ENCODE peak calls at places on chromosomes 11 and 22, in nine cellular contexts. M is Karpas-422, N is upper lobe of right lung, R is tibial artery, S is hepatocyte, I is tibial nerve, D is SJSA1, L is vagina, P is left ventricle myocardium inferior. A is an unnamed sample. For H3K27me3, the result is how much of the 10 kb centered on the place peaks cover.

GRCh38 chr22:46019351-46019750 is 42.4 kb upstream of the WNT7B start:
- DNase-seq in M (no peak), N (no peak), R (no peak), S (no peak), I (no peak), D (peak), L (no peak), P (no peak), A (no peak)

GRCh38 chr11:70201876-70202861 is 927 bp upstream of the FADD start:
- DNase-seq in M (peak), N (no peak), R (no peak), S (no peak), I (no peak), D (no peak), L (no peak), P (no peak), A (no peak)

GRCh38 chr11:10398525-10398924 is 56.5 kb upstream of the AMPD3 start:
- DNase-seq in M (no peak), N (no peak), R (peak), S (no peak), I (peak), D (no peak), L (peak), P (peak), A (no peak)

GRCh38 chr11:10856689-10857603 is 907 bp downstream of the ZBED5 start:
- DNase-seq in M (peak), N (no peak), R (peak), S (peak), I (peak), D (peak), L (no peak), P (peak), A (no peak)

GRCh38 chr11:120055646-120056045 is 82.3 kb downstream of the TRIM29 start:
- DNase-seq in M (no peak), N (no peak), R (no peak), S (no peak), I (no peak), D (peak), L (peak), P (no peak), A (no peak)

GRCh38 chr11:114060402-114061052 is 1.0 kb downstream of the ZBTB16 start:
- DNase-seq in M (no peak), N (peak), R (no peak), S (peak), I (no peak), D (peak), L (no peak), P (peak), A (no peak)

GRCh38 chr11:12502041-12502440 is 124.7 kb downstream of the PARVA start:
- DNase-seq in M (no peak), N (no peak), R (no peak), S (no peak), I (no peak), D (no peak), L (no peak), P (no peak), A (no peak)

GRCh38 chr11:36454991-36455611 is 55.0 kb downstream of the TRAF6 start:
- DNase-seq in M (no peak), N (no peak), R (no peak), S (no peak), I (no peak), D (peak), L (peak), P (no peak), A (no peak)

GRCh38 chr22:43446881-43447280 is 35.1 kb downstream of the MPPED1 start:
- DNase-seq in M (peak), N (peak), R (no peak), S (no peak), I (no peak), D (no peak), L (no peak), P (no peak), A (no peak)

GRCh38 chr11:129374081-129374992 is 1.3 kb upstream of the BARX2 start:
- DNase-seq in M (no peak), N (no peak), R (no peak), S (no peak), I (no peak), D (no peak), L (no peak), P (no peak), A (no peak)

GRCh38 chr11:69064394-69064957 is 15.7 kb downstream of the TPCN2 start:
- DNase-seq in M (no peak), N (no peak), R (no peak), S (no peak), I (no peak), D (no peak), L (no peak), P (no peak), A (no peak)

GRCh38 chr11:2977113-2977512 is 15.0 kb downstream of the NAP1L4 start:
- DNase-seq in M (no peak), N (no peak), R (no peak), S (no peak), I (no peak), D (no peak), L (no peak), P (no peak), A (no peak)

GRCh38 chr11:2982214-2982613 is 9.9 kb downstream of the NAP1L4 start:
- DNase-seq in M (no peak), N (no peak), R (no peak), S (no peak), I (no peak), D (no peak), L (no peak), P (no peak), A (no peak)

GRCh38 chr11:2983908-2984307 is 8.2 kb downstream of the NAP1L4 start:
- DNase-seq in M (no peak), N (no peak), R (no peak), S (no peak), I (no peak), D (no peak), L (no peak), P (no peak), A (no peak)

GRCh38 chr11:2981130-2981529 is 11.0 kb downstream of the NAP1L4 start:
- DNase-seq in M (no peak), N (no peak), R (no peak), S (no peak), I (no peak), D (no peak), L (no peak), P (no peak), A (no peak)

GRCh38 chr11:2980168-2980840 is 11.8 kb downstream of the NAP1L4 start:
- DNase-seq in M (no peak), N (no peak), R (no peak), S (no peak), I (no peak), D (no peak), L (no peak), P (no peak), A (no peak)
- H3K27me3 ChIP-seq in M (under half), N (under half), R (under half), S (under half), I (under half), D (under half), L (under half), P (under half), A (under half)

DNA sequence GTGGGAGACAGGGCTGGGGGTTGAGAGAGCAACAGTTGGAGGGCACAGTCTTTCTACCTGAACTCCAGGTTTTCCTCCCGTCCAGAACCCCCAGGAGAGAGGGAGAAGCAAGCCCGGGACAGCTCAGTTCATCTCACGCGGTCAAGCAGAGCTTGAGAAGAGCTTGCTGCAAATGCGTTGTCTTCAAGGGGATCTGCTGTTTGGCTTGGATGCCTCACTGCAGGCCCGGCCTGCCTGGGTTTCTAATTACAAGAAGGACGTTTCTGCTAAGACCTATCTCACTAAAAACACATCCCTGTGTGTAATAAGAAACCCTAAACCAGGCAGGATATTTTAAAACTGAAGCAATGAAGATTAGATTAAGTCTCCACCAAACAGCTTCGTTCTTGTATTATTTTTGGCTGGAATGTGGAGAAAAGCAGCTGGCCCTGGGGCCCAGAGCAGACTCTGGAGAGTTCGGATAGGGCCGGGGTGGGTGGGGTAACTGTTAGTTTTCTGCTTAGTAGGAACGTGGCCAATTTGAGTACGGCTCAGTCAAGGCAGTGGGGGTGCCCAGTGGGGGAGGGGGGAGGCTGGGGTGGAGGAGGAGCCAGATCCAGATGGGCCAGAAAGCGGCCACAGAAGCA is 6.0 kb downstream of the PKNOX2 start:
- DNase-seq in M (no peak), N (no peak), R (peak), S (peak), I (peak), D (no peak), L (no peak), P (peak), A (no peak)
- H3K27ac ChIP-seq in M (no peak), N (peak), R (peak), S (peak), I (peak), D (no peak), L (peak), P (peak), A (peak)

GRCh38 chr11:100890779-100891178 is 203.7 kb downstream of the ARHGAP42 start:
- DNase-seq in M (no peak), N (no peak), R (peak), S (peak), I (no peak), D (peak), L (no peak), P (no peak), A (no peak)
- H3K4me3 ChIP-seq in M (no peak), N (no peak), R (no peak), S (no peak), I (no peak), D (no peak), L (no peak), P (no peak), A (no peak)

GRCh38 chr11:72641522-72641899 is 32.7 kb downstream of the PDE2A start:
- DNase-seq in M (no peak), N (no peak), R (no peak), S (no peak), I (no peak), D (no peak), L (no peak), P (no peak), A (no peak)
- H3K27me3 ChIP-seq in M (under half), N (under half), R (under half), S (under half), I (half or more), D (under half), L (under half), P (under half), A (under half)

DNA sequence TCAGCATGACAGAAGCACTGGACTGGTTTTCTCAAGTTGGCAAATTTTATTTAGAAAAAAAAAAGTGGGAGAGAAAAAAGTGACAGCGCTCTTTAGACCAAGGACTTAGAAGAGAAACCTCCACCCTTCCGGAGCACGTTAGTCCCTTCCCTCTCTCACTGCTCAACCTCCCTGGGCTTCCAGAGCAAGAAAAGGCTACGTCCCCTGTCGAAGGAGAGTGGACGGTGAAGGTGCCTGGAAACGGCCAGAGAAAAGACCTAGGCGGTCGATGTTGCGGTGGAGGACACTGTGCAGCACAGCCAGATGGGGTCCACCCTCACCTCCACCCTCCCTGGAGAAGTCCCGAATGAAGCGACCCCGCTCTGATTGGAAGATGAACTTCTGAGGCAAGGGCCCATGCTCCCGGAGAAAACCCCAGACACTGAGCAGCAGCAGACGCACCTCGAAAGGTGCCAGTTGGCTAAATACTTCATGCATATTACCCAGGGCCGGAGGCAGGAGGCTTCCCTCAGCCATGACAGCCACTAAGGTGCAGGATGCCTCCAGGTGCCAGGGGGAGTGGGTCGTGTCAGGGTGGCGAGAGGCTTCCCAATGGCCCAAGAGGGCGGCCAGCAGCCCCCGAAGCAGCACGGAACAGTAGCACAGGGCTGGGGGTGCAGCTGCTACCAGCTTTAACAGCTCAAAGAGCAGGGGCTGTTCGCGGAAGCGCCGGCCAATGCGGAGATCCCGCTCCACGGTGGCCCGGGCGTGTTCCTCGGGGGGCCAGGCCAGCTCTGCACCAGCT is 604 bp upstream of the GANAB start:
- DNase-seq in M (no peak), N (no peak), R (peak), S (no peak), I (no peak), D (no peak), L (no peak), P (no peak), A (no peak)
- H3K27ac ChIP-seq in M (no peak), N (peak), R (peak), S (peak), I (no peak), D (no peak), L (peak), P (peak), A (peak)

DNA sequence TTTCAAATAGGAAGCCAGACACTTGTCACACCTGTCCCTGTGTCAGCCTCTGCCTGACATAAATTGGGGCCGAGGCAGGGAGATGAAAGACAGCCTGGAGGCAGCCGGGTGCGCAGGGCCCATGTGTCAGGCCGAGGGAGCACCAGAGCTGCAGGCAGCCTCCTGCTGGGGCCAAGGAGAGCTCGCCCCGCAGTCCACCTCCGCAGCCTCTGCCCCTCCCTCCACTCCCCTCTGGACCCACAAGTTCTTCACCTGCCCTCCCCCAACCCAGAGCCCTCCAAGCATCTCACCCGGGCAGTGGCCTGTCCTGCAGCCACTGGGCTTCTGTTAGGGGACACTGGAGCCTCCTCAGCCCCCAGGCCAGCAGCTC is 8.8 kb downstream of the RTN4R start:
- DNase-seq in M (no peak), N (no peak), R (no peak), S (no peak), I (no peak), D (no peak), L (no peak), P (no peak), A (no peak)
- H3K4me3 ChIP-seq in M (no peak), N (no peak), R (no peak), S (no peak), I (no peak), D (no peak), L (no peak), P (no peak), A (no peak)

DNA sequence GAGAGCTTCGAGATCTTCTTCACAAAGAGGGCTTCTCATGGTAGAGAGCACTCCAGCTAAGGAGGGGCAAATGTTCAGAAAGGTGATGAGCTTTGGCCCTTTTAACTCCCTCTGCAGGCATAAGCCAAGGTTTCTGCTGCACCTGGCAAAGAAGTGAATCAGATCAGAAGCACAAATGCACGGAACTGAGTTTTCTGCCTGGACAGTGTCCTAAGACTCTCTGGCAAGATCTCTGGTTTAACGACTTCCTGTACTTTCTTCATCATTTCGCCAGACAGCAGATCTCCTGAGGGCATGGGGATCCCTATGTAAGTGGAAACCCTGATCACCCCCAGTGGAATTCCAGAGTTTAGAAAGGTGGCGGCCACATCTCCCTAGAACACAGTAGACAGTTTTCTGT is 37.2 kb downstream of the POU2AF3 start:
- DNase-seq in M (peak), N (no peak), R (no peak), S (no peak), I (no peak), D (no peak), L (no peak), P (no peak), A (no peak)
- H3K27me3 ChIP-seq in M (under half), N (under half), R (under half), S (under half), I (under half), D (under half), L (under half), P (under half), A (under half)